ENCODE peak calls at places on chromosomes 5 and 9, in eight cellular contexts. T, H, D, L, B, W, Z and P are unnamed samples.

GRCh38 chr5:168219515-168220410 is 71.7 kb upstream of the WWC1 start:
- DNase-seq in T (no peak), H (no peak), D (no peak), L (peak), B (peak), W (no peak), Z (no peak), P (no peak)

GRCh38 chr5:19987594-19988345 is at the start of gene CDH18:
- DNase-seq in T (no peak), H (no peak), D (peak), L (peak), B (peak), W (peak), Z (peak), P (peak)

GRCh38 chr5:127340606-127341005 is 50.0 kb downstream of the MEGF10 start:
- DNase-seq in T (no peak), H (no peak), D (no peak), L (no peak), B (no peak), W (no peak), Z (no peak), P (no peak)

GRCh38 chr9:127779136-127779981 is 893 bp upstream of the SH2D3C start:
- DNase-seq in T (peak), H (no peak), D (no peak), L (no peak), B (no peak), W (no peak), Z (no peak), P (no peak)

GRCh38 chr9:2709645-2710101 is 7.6 kb upstream of the KCNV2 start:
- DNase-seq in T (no peak), H (no peak), D (no peak), L (no peak), B (no peak), W (no peak), Z (no peak), P (no peak)

GRCh38 chr9:86977205-86977835 is 30.0 kb upstream of the GAS1 start:
- DNase-seq in T (no peak), H (no peak), D (no peak), L (no peak), B (peak), W (no peak), Z (no peak), P (no peak)

GRCh38 chr5:34524123-34524522 is 132.0 kb upstream of the RAI14 start:
- DNase-seq in T (no peak), H (no peak), D (no peak), L (no peak), B (peak), W (no peak), Z (no peak), P (no peak)

GRCh38 chr5:14364576-14365472 is 216.8 kb upstream of the OTULINL start:
- DNase-seq in T (no peak), H (no peak), D (no peak), L (no peak), B (no peak), W (no peak), Z (no peak), P (no peak)

GRCh38 chr9:134545213-134546211 is 96.1 kb upstream of the COL5A1 start:
- DNase-seq in T (no peak), H (no peak), D (peak), L (no peak), B (peak), W (no peak), Z (no peak), P (no peak)

GRCh38 chr9:95609426-95609825 is 92.7 kb upstream of the PTCH1 start:
- DNase-seq in T (no peak), H (no peak), D (no peak), L (no peak), B (no peak), W (no peak), Z (no peak), P (no peak)

GRCh38 chr5:71586052-71586940 is 844 bp upstream of the MCCC2 start:
- DNase-seq in T (no peak), H (no peak), D (no peak), L (no peak), B (peak), W (no peak), Z (no peak), P (no peak)

GRCh38 chr5:161094411-161094810 is 242.4 kb upstream of the ATP10B start:
- DNase-seq in T (no peak), H (no peak), D (no peak), L (no peak), B (peak), W (no peak), Z (no peak), P (no peak)

GRCh38 chr9:1362845-1363244 is 312.7 kb downstream of the DMRT2 start:
- DNase-seq in T (no peak), H (no peak), D (peak), L (no peak), B (no peak), W (no peak), Z (peak), P (no peak)

GRCh38 chr9:14654932-14655331 is 38.3 kb downstream of the ZDHHC21 start:
- DNase-seq in T (no peak), H (no peak), D (no peak), L (no peak), B (peak), W (no peak), Z (no peak), P (no peak)

GRCh38 chr5:75928992-75929391 is 154.2 kb upstream of the SV2C start:
- DNase-seq in T (no peak), H (no peak), D (no peak), L (no peak), B (no peak), W (no peak), Z (no peak), P (no peak)

GRCh38 chr5:131209506-131210191 is 38.9 kb downstream of the LYRM7 start:
- DNase-seq in T (peak), H (peak), D (no peak), L (peak), B (no peak), W (no peak), Z (no peak), P (no peak)

GRCh38 chr5:42467572-42467971 is 44.3 kb downstream of the GHR start:
- DNase-seq in T (no peak), H (no peak), D (no peak), L (no peak), B (no peak), W (no peak), Z (no peak), P (no peak)

GRCh38 chr9:36991516-36992134 is 42.4 kb downstream of the PAX5 start:
- DNase-seq in T (no peak), H (no peak), D (no peak), L (peak), B (no peak), W (no peak), Z (no peak), P (no peak)

GRCh38 chr5:5584236-5584749 is 161.8 kb downstream of the ICE1 start:
- DNase-seq in T (no peak), H (no peak), D (no peak), L (no peak), B (no peak), W (no peak), Z (no peak), P (peak)

GRCh38 chr9:87039809-87040392 is 92.6 kb upstream of the GAS1 start:
- DNase-seq in T (no peak), H (no peak), D (no peak), L (no peak), B (peak), W (no peak), Z (no peak), P (no peak)

GRCh38 chr9:69633716-69634115 is 38.5 kb downstream of the APBA1 start:
- DNase-seq in T (no peak), H (no peak), D (no peak), L (no peak), B (no peak), W (no peak), Z (no peak), P (no peak)

GRCh38 chr9:98860871-98861293 is 53.4 kb downstream of the GALNT12 start:
- DNase-seq in T (no peak), H (no peak), D (peak), L (no peak), B (peak), W (no peak), Z (peak), P (no peak)

GRCh38 chr5:167485395-167485794 is 806.0 kb upstream of the WWC1 start:
- DNase-seq in T (no peak), H (no peak), D (no peak), L (no peak), B (no peak), W (no peak), Z (no peak), P (no peak)

GRCh38 chr5:97528941-97529340 is 345.9 kb upstream of the RIOK2 start:
- DNase-seq in T (no peak), H (no peak), D (no peak), L (no peak), B (peak), W (no peak), Z (no peak), P (no peak)

GRCh38 chr5:173395257-173395932 is 67.2 kb upstream of the STC2 start:
- DNase-seq in T (no peak), H (no peak), D (no peak), L (no peak), B (peak), W (no peak), Z (no peak), P (no peak)

GRCh38 chr9:26264709-26265601 is 586.7 kb upstream of the TUSC1 start:
- DNase-seq in T (no peak), H (no peak), D (no peak), L (no peak), B (peak), W (no peak), Z (no peak), P (no peak)

GRCh38 chr9:84997472-84997871 is 327.9 kb downstream of the NTRK2 start:
- DNase-seq in T (no peak), H (no peak), D (no peak), L (no peak), B (no peak), W (no peak), Z (no peak), P (no peak)